ENCODE peak calls at places on chromosome 9, in six cellular contexts. L is RWPE1, V is progenitor cell of endocrine pancreas, D is tibial artery, J is brain microvascular endothelial cell, F is upper lobe of right lung. N is an unnamed sample.

GRCh38 chr9:134922066-134922931 is 4.6 kb upstream of the FCN1 start:
- DNase-seq in L (no peak), D (peak), V (no peak), F (peak), J (no peak), N (no peak)

GRCh38 chr9:132794730-132795380 is 83.2 kb downstream of the AK8 start:
- DNase-seq in J (no peak), L (peak), D (no peak), F (no peak), V (no peak), N (no peak)

GRCh38 chr9:91820949-91821880 is 128.8 kb downstream of the ROR2 start:
- DNase-seq in D (no peak), L (no peak), F (no peak), V (no peak), J (no peak), N (no peak)

GRCh38 chr9:70987986-70988385 is 133.4 kb downstream of the TRPM3 start:
- DNase-seq in J (peak), L (no peak), V (no peak), D (no peak), F (no peak), N (no peak)

GRCh38 chr9:93674580-93675335 is 98.4 kb downstream of the PHF2 start:
- DNase-seq in J (no peak), V (peak), D (peak), F (peak), L (no peak), N (peak)

GRCh38 chr9:124658165-124659017 is 112.7 kb downstream of the NR6A1 start:
- DNase-seq in D (peak), J (peak), L (peak), V (peak), F (peak), N (peak)

GRCh38 chr9:7489018-7489417 is 310.6 kb downstream of the DMAC1 start:
- DNase-seq in F (no peak), V (no peak), L (no peak), D (no peak), J (no peak), N (peak)

GRCh38 chr9:78319197-78320029 is 22.5 kb downstream of the PSAT1 start:
- DNase-seq in F (no peak), J (no peak), V (no peak), D (peak), L (no peak), N (peak)

GRCh38 chr9:133552236-133552635 is 17.7 kb downstream of the ADAMTSL2 start:
- DNase-seq in J (no peak), L (no peak), D (no peak), V (no peak), F (no peak), N (no peak)

GRCh38 chr9:120619751-120620655 is 40.0 kb upstream of the CDK5RAP2 start:
- DNase-seq in J (peak), F (no peak), V (peak), L (peak), D (no peak), N (peak)

GRCh38 chr9:114271556-114272510 is 51.1 kb upstream of the ORM1 start:
- DNase-seq in L (no peak), D (peak), V (no peak), J (no peak), F (peak), N (peak)

GRCh38 chr9:70994582-70994981 is 126.8 kb downstream of the TRPM3 start:
- DNase-seq in J (no peak), F (no peak), D (no peak), L (no peak), V (no peak), N (no peak)

GRCh38 chr9:91489391-91489899 is 65.8 kb upstream of the NFIL3 start:
- DNase-seq in F (no peak), V (no peak), J (peak), L (no peak), D (no peak), N (no peak)

GRCh38 chr9:3931996-3932906 is 367.6 kb downstream of the GLIS3 start:
- DNase-seq in F (no peak), D (no peak), V (no peak), L (no peak), J (no peak), N (no peak)

GRCh38 chr9:83981126-83981871 is 694 bp downstream of the RMI1 start:
- DNase-seq in V (no peak), J (peak), F (no peak), D (no peak), L (peak), N (no peak)

GRCh38 chr9:31597977-31598376 is 786.5 kb upstream of the ACO1 start:
- DNase-seq in F (no peak), J (peak), L (peak), D (no peak), V (no peak), N (no peak)

GRCh38 chr9:77514886-77515711 is 133.0 kb downstream of the GNA14 start:
- DNase-seq in F (no peak), L (no peak), V (no peak), D (no peak), J (peak), N (peak)

DNA sequence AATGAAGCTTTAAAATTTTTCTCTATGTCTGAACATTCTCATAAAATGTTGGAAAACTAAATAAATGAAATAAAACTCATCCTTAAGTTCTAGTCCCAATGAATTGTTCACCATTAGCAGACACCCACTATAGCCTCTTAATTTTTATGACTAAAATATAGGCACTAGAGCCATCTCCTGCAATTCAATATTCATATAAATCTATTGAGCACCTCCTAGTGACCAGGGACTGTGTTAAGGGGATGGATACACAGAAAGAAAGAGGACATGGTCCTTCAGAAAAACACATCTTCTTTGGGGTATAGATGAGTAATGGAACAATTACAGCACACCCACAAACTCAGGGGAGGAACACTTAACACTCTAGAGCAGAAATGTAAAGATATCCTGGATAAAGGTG is 3.5 kb upstream of the GDA start:
- DNase-seq in D (no peak), L (no peak), J (no peak), F (no peak), V (no peak), N (no peak)
- TF ChIP-seq CTCF in D (no peak), L (no peak), J (no peak), F (no peak), V (no peak), N (no peak)

GRCh38 chr9:33781736-33782135 is 13.6 kb upstream of the PRSS3 start:
- DNase-seq in D (no peak), V (no peak), L (no peak), J (no peak), F (no peak), N (no peak)

GRCh38 chr9:33791117-33791516 is 4.2 kb upstream of the PRSS3 start:
- DNase-seq in D (no peak), J (peak), L (no peak), V (no peak), F (no peak), N (no peak)

GRCh38 chr9:33782395-33783152 is 12.8 kb upstream of the PRSS3 start:
- DNase-seq in L (no peak), D (no peak), V (no peak), F (no peak), J (no peak), N (no peak)

GRCh38 chr9:33787839-33788238 is 7.5 kb upstream of the PRSS3 start:
- DNase-seq in V (no peak), D (no peak), F (no peak), J (no peak), L (no peak), N (peak)

GRCh38 chr9:33785914-33786313 is 9.4 kb upstream of the PRSS3 start:
- DNase-seq in V (no peak), F (no peak), D (no peak), L (no peak), J (no peak), N (no peak)
- TF ChIP-seq CTCF in V (peak), F (no peak), D (no peak), L (no peak), J (peak), N (no peak)

DNA sequence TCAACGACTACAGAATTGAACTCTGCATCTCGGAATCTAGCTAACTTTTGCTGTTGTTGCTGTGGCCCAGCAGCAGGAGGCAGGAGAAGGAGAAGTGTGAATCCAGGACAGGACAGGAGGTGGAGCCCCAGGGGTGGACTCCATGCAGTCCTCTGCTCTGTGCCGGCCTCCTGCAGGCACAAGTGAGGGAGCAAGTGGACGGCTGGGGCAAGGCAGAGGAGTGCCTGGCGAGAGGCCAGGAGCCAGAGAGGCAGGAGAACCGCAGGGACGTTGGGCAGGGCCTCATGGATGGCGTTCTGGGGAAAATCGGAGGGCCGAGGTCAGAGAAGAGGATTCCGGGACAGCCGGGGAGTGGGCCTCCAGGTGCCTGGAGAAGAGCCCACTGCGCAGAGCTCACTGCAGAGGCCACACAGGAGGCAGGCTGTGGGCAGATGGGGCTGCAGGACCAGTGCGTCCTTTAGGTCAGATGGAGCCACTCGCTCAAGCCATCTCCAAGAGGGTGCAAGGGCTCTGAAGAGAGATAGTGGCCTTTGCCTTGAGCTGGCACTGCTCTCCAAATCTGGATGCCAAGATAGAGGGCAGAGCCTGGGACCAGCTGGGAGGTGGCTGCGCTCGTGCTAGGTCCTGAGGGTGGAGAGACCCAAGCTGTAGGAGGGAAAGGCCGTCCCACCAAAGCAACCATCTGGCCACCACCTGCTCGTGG is 214.0 kb downstream of the FANCC start:
- DNase-seq in D (no peak), F (peak), V (no peak), J (no peak), L (no peak), N (no peak)
- TF ChIP-seq CTCF in D (peak), F (no peak), V (no peak), J (peak), L (no peak), N (peak)

GRCh38 chr9:34262971-34263370 is 66.1 kb downstream of the KIF24 start:
- DNase-seq in L (no peak), J (no peak), D (no peak), F (no peak), V (no peak), N (no peak)
- TF ChIP-seq CTCF in L (no peak), J (no peak), D (no peak), F (no peak), V (no peak), N (no peak)

DNA sequence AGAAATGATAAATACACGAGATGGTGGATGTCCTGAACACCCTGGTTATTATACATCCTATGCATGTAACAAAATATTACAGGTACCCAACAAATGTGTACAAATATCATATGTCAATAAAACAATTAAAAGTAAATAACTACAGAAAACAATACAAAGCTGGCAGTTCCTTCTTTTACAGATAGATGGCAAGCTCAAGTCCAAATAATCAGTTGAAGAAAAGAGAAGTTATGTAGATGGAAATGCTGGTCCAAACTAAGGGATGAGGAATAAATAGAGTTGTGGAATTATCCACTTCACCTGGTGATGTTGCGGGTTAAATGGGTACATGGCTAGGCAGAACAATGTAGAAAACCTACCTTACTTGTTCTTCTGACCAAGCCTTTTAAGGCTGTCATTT is 79.4 kb downstream of the PALM2AKAP2 start:
- DNase-seq in L (no peak), F (no peak), D (no peak), V (no peak), J (no peak), N (no peak)
- TF ChIP-seq CTCF in L (peak), F (peak), D (no peak), V (no peak), J (peak), N (peak)

GRCh38 chr9:36980148-36980974 is 53.7 kb downstream of the PAX5 start:
- DNase-seq in V (no peak), D (no peak), F (peak), L (peak), J (no peak), N (no peak)
- TF ChIP-seq CTCF in V (peak), D (no peak), F (no peak), L (no peak), J (peak), N (no peak)

DNA sequence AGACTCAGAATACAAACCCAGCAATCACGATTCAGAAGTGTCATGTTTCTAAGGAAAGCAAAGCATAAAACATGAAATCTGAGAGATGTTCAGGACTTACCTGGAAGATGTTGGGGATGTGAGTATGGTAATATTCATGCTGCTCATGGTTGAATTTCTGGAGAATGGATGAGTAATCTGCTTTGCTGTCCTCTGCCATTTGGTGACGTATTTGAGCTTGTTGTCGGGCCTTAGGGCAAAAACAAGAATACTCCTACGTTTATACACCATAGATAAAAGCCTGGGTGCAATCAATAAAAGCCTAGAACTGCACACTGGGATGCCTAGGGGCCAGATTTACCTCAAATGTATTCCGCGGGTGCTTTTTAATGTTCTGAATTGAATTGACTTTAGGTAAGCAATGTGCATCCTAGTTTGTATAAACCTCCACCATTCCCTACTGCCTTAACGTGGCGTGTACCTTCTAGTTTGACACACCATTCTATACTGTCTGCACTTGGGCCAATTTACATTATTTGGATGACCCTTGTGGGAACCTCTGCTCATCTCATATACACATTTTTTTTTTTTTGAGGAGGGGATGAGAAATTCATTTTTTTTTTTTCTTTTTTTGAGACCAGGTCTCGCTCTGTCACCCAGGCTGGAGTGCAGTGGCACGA is 94.3 kb downstream of the USP20 start:
- DNase-seq in F (no peak), D (no peak), L (peak), V (no peak), J (no peak), N (no peak)
- TF ChIP-seq CTCF in F (no peak), D (no peak), L (no peak), V (no peak), J (no peak), N (no peak)

N was measured in heart right ventricle.